ENCODE peak calls at places on chromosomes 7 and 10, in four cellular contexts. O, F, I and D are unnamed samples.
A peak's percentile ranks its signal among the peaks of the same experiment; 100 is the strongest.

GRCh38 chr7:81367335-81367801 is 402.5 kb downstream of the HGF start:
- DNase-seq in I (no peak), O (peak; percentile 6), F (no peak), D (no peak)

GRCh38 chr7:100894860-100895700 is 608 bp downstream of the ACHE start:
- DNase-seq in O (no peak), F (peak; percentile 100), I (no peak), D (peak; percentile 68)

GRCh38 chr7:522071-522937 is 2.7 kb upstream of the PDGFA start:
- DNase-seq in F (no peak), I (peak; percentile 31), O (peak; percentile 32), D (peak; percentile 79)

GRCh38 chr10:21946946-21947345 is 56.6 kb downstream of the DNAJC1 start:
- DNase-seq in I (no peak), O (no peak), F (no peak), D (no peak)

GRCh38 chr7:31340603-31341002 is at the start of gene NEUROD6:
- DNase-seq in I (no peak), O (no peak), F (no peak), D (no peak)

GRCh38 chr10:48683424-48683823 is 1.2 kb upstream of the WDFY4 start:
- DNase-seq in O (no peak), I (no peak), F (no peak), D (no peak)

GRCh38 chr7:21108182-21108581 is 319.7 kb upstream of the SP4 start:
- DNase-seq in I (no peak), F (no peak), O (no peak), D (no peak)

GRCh38 chr7:69049341-69049740 is 548.9 kb upstream of the AUTS2 start:
- DNase-seq in F (peak; percentile 10), O (no peak), I (no peak), D (no peak)

GRCh38 chr7:118327179-118327578 is 102.7 kb downstream of the ANKRD7 start:
- DNase-seq in F (no peak), I (no peak), O (no peak), D (no peak)

GRCh38 chr7:139180700-139181311 is 50.2 kb upstream of the UBN2 start:
- DNase-seq in O (peak; percentile 37), F (no peak), I (no peak), D (no peak)

GRCh38 chr7:1818581-1819200 is 148.6 kb downstream of the ELFN1 start:
- DNase-seq in I (no peak), F (no peak), O (no peak), D (no peak)

GRCh38 chr7:116582806-116583444 is 58.1 kb downstream of the CAV1 start:
- DNase-seq in O (peak; percentile 80), I (no peak), F (no peak), D (no peak)

GRCh38 chr10:78458983-78459638 is 425.4 kb downstream of the RPS24 start:
- DNase-seq in F (no peak), O (peak; percentile 90), I (no peak), D (peak; percentile 48)

GRCh38 chr10:16348891-16349290 is 87.9 kb upstream of the PTER start:
- DNase-seq in F (no peak), I (no peak), O (no peak), D (no peak)

GRCh38 chr7:83452256-83452655 is 196.7 kb downstream of the SEMA3E start:
- DNase-seq in F (no peak), I (no peak), O (no peak), D (no peak)

GRCh38 chr10:50988792-50989191 is 85.5 kb upstream of the PRKG1 start:
- DNase-seq in F (no peak), O (peak; percentile 53), I (no peak), D (no peak)

GRCh38 chr7:45180084-45180986 is 22.7 kb downstream of the RAMP3 start:
- DNase-seq in I (no peak), F (no peak), O (no peak), D (no peak)

GRCh38 chr7:1187127-1187526 is 27.1 kb upstream of the ZFAND2A start:
- DNase-seq in F (no peak), O (no peak), I (no peak), D (no peak)

GRCh38 chr7:6268023-6268908 is 4.2 kb downstream of the CYTH3 start:
- DNase-seq in I (no peak), O (no peak), F (no peak), D (no peak)

GRCh38 chr10:89252225-89252585 is 630 bp upstream of the LIPA start:
- DNase-seq in O (no peak), I (no peak), F (no peak), D (no peak)

GRCh38 chr10:88897019-88897853 is 17.2 kb downstream of the STAMBPL1 start:
- DNase-seq in I (no peak), F (no peak), O (no peak), D (no peak)

DNA sequence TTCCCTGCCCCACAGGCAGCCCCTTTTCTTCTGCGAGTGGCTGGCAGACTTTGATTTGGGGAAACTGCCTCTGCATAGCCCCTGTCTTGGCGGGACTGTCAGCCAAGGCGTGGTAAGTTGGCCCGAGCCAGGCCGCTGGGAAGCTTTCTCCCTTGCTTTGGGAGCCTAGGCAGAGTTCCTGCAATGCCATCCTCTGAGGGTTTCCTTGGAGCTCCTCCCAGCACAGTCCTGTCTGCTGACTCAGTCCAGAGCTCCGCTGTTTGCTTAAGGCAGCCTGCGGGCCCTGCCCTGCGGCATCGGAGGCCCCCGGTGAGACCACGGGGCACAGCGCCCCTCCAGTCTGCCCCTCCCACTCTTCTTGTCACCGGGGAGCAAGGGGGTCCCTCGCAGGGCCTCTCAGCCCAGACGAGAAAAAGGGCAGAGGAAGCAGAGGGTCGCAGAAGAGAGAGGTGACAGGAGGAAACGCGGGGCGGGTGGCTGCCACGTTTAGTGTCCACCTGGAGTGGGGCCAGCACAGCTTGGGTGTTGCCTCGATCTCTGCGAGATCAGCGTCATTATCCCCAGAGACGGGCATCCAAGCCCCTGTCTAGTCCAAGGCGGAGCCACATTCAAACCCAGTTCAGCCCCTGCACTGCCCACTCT is 58.9 kb upstream of the CHST15 start:
- DNase-seq in O (peak; percentile 19), F (no peak), I (no peak), D (no peak)
- TF ChIP-seq CHD1 in O (no peak), F (no peak), I (no peak), D (no peak)

DNA sequence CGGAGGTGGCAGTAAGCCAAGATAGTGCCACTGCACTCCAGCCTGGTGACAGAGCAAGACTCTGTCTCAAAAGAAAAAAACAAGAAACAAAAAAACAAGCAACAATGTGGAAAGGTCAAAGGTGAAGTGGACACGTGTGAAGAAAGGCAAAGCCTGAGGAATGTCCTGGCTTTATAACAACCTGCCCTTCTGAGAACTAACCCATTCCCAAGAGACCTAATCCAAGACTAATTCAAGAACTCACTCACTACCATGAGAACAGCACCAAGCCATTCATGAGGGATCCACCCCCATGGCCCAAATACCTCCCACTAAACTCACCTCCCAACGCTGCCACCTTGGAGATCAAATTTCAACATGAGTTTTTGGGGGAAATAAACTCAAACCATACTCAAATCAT is 47.5 kb upstream of the KIF5B start:
- DNase-seq in O (no peak), F (no peak), I (no peak), D (no peak)
- H3K4me2 ChIP-seq in O (no peak overlapping the region), F (no peak overlapping the region), I (no peak overlapping the region), D (no peak overlapping the region)

GRCh38 chr10:118729200-118729599 is 25.6 kb downstream of the CACUL1 start:
- DNase-seq in F (no peak), I (no peak), O (no peak), D (no peak)

GRCh38 chr10:118729641-118730258 is 25.0 kb downstream of the CACUL1 start:
- DNase-seq in O (no peak), F (no peak), I (peak; percentile 45), D (no peak)

GRCh38 chr10:118723467-118723866 is 31.3 kb downstream of the CACUL1 start:
- DNase-seq in I (no peak), O (peak; percentile 71), F (no peak), D (no peak)

GRCh38 chr10:118722694-118723093 is 32.1 kb downstream of the CACUL1 start:
- DNase-seq in F (no peak), I (no peak), O (no peak), D (no peak)

GRCh38 chr10:118725784-118726507 is 28.8 kb downstream of the CACUL1 start:
- DNase-seq in I (no peak), O (peak; percentile 59), F (no peak), D (no peak)
- TF ChIP-seq CHD1 in I (no peak), O (no peak), F (no peak), D (no peak)

GRCh38 chr10:20616918-20617801 is 280.0 kb downstream of the NEBL start:
- DNase-seq in I (no peak), F (no peak), O (no peak), D (no peak)

GRCh38 chr10:20618148-20618547 is 279.0 kb downstream of the NEBL start:
- DNase-seq in I (no peak), F (no peak), O (no peak), D (no peak)

GRCh38 chr10:20615395-20615794 is 281.7 kb downstream of the NEBL start:
- DNase-seq in F (no peak), I (no peak), O (no peak), D (no peak)

GRCh38 chr10:20616056-20616671 is 280.9 kb downstream of the NEBL start:
- DNase-seq in O (no peak), I (no peak), F (no peak), D (no peak)

DNA sequence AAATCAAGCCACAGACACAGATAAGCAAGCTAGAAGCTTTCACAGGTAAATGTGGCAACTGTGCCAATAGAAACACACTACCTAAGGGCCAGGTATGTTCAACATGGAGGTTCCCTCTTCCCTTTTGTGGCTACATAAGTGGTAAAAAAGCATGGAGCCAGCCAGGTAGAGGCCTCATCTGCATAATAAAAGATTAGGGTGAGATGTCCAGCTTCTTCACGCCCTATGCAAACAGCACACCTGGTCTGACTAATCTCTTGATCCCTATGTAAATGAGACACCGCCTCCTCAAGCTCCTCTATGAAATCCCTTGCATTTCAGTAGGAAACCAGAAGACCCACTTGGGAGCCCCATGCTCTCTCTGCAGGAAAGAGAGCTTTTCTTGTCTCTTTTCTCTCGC is 282.2 kb downstream of the NEBL start:
- DNase-seq in O (no peak), I (no peak), F (peak; percentile 46), D (no peak)
- H3K4me2 ChIP-seq in O (no peak overlapping the region), I (no peak overlapping the region), F (peak overlapping the region; percentile 43), D (no peak overlapping the region)

GRCh38 chr10:73889014-73889413 is 14.7 kb upstream of the CAMK2G start:
- DNase-seq in O (peak; percentile 78), F (no peak), I (no peak), D (peak; percentile 45)

GRCh38 chr10:73886085-73886529 is 11.8 kb upstream of the CAMK2G start:
- DNase-seq in I (no peak), F (peak; percentile 81), O (peak; percentile 82), D (peak; percentile 90)

GRCh38 chr10:73888514-73888913 is 14.2 kb upstream of the CAMK2G start:
- DNase-seq in I (no peak), O (peak; percentile 21), F (no peak), D (no peak)

GRCh38 chr10:73886625-73887024 is 12.3 kb upstream of the CAMK2G start:
- DNase-seq in F (no peak), I (no peak), O (no peak), D (no peak)

GRCh38 chr10:73887038-73888015 is 13.0 kb upstream of the CAMK2G start:
- DNase-seq in I (no peak), F (no peak), O (peak; percentile 86), D (no peak)
- TF ChIP-seq CHD1 in I (no peak), F (no peak), O (peak; percentile 56), D (no peak)